ENCODE peak calls at places on chromosomes 13 and 19, in nine cellular contexts. M is uterus; I is left cardiac atrium; H is activated naive CD4-positive, alpha-beta T cell; Y is psoas muscle; G is NCI-H1105 treated with DMSO at 0.1 percent for 48 hours; C is AG04450; Q is effector memory CD4-positive, alpha-beta T cell; B is germinal center. V is an unnamed sample.

GRCh38 chr13:95323930-95324662 is 22.8 kb upstream of the ABCC4 start:
- DNase-seq in M (no peak), I (no peak), H (no peak), Y (no peak), G (no peak), C (no peak), Q (no peak), B (no peak), V (no peak)

GRCh38 chr13:45626731-45627374 is 11.3 kb upstream of the ERICH6B start:
- DNase-seq in M (no peak), I (no peak), H (no peak), Y (no peak), G (no peak), C (no peak), Q (no peak), B (no peak), V (no peak)

GRCh38 chr13:77448689-77449088 is 86.8 kb upstream of the SCEL start:
- DNase-seq in M (no peak), I (no peak), H (no peak), Y (no peak), G (no peak), C (no peak), Q (no peak), B (no peak), V (peak; percentile 47)

GRCh38 chr19:29188704-29189375 is 24.1 kb downstream of the UQCRFS1 start:
- DNase-seq in M (no peak), I (no peak), H (no peak), Y (peak; percentile 33), G (no peak), C (no peak), Q (no peak), B (no peak), V (no peak)

GRCh38 chr19:58510084-58510862 is 1.5 kb downstream of the SLC27A5 start:
- DNase-seq in M (no peak), I (no peak), H (no peak), Y (no peak), G (no peak), C (no peak), Q (no peak), B (no peak), V (no peak)

GRCh38 chr13:37194428-37194861 is 89.0 kb upstream of the CSNK1A1L start:
- DNase-seq in M (no peak), I (no peak), H (no peak), Y (no peak), G (peak; percentile 92), C (peak; percentile 6), Q (no peak), B (no peak), V (no peak)

GRCh38 chr13:53159439-53159838 is 130.8 kb downstream of the OLFM4 start:
- DNase-seq in M (no peak), I (no peak), H (no peak), Y (no peak), G (no peak), C (no peak), Q (no peak), B (no peak), V (no peak)

GRCh38 chr13:27839809-27840467 is 47.7 kb downstream of the GSX1 start:
- DNase-seq in M (no peak), I (no peak), H (no peak), Y (no peak), G (no peak), C (no peak), Q (no peak), B (no peak), V (no peak)

GRCh38 chr19:3442487-3443071 is 37.7 kb downstream of the SMIM24 start:
- DNase-seq in M (no peak), I (no peak), H (no peak), Y (no peak), G (no peak), C (no peak), Q (no peak), B (no peak), V (no peak)

GRCh38 chr19:2239173-2239572 is 2.5 kb downstream of the SF3A2 start:
- DNase-seq in M (no peak), I (no peak), H (no peak), Y (no peak), G (no peak), C (no peak), Q (no peak), B (no peak), V (no peak)

GRCh38 chr19:14798760-14799159 is 20.4 kb upstream of the ADGRE2 start:
- DNase-seq in M (no peak), I (no peak), H (no peak), Y (no peak), G (no peak), C (no peak), Q (no peak), B (no peak), V (no peak)

GRCh38 chr19:58575183-58576041 is 2.3 kb upstream of the MZF1 start:
- DNase-seq in M (peak; percentile 90), I (peak; percentile 95), H (no peak), Y (peak; percentile 91), G (no peak), C (peak; percentile 75), Q (peak; percentile 68), B (peak; percentile 82), V (peak; percentile 93)